ENCODE peak calls at places on chromosomes 6 and 20, in six cellular contexts. One of them, this sample, is unnamed.

GRCh38 chr20:31974975-31975481 is 7.1 kb downstream of the XKR7 start:
- DNase-seq in NCI-H510A treated with DMSO at 0.1 percent for 48 hours: no peak
- DNase-seq in NCI-H345: no peak
- DNase-seq in activated CD4-positive, CD25-positive, alpha-beta regulatory T cell treated with anti-CD3 and anti-CD28 coated beads, Interleukin-2, amount 50 U/mL, for 16 hours: no peak
- DNase-seq in naive thymus-derived CD4-positive, alpha-beta T cell: no peak
- DNase-seq in endothelial cell: no peak
- DNase-seq in this sample: no peak

GRCh38 chr6:4401408-4402367 is 266.3 kb upstream of the ECI2 start:
- DNase-seq in NCI-H510A treated with DMSO at 0.1 percent for 48 hours: no peak
- DNase-seq in NCI-H345: no peak
- DNase-seq in activated CD4-positive, CD25-positive, alpha-beta regulatory T cell treated with anti-CD3 and anti-CD28 coated beads, Interleukin-2, amount 50 U/mL, for 16 hours: no peak
- DNase-seq in naive thymus-derived CD4-positive, alpha-beta T cell: no peak
- DNase-seq in endothelial cell: no peak
- DNase-seq in this sample: no peak

GRCh38 chr20:24935786-24936525 is 13.1 kb upstream of the CST7 start:
- DNase-seq in NCI-H510A treated with DMSO at 0.1 percent for 48 hours: no peak
- DNase-seq in NCI-H345: no peak
- DNase-seq in activated CD4-positive, CD25-positive, alpha-beta regulatory T cell treated with anti-CD3 and anti-CD28 coated beads, Interleukin-2, amount 50 U/mL, for 16 hours: no peak
- DNase-seq in naive thymus-derived CD4-positive, alpha-beta T cell: no peak
- DNase-seq in endothelial cell: no peak
- DNase-seq in this sample: no peak

GRCh38 chr20:39049684-39050554 is 87.8 kb downstream of the DHX35 start:
- DNase-seq in NCI-H510A treated with DMSO at 0.1 percent for 48 hours: peak
- DNase-seq in NCI-H345: peak
- DNase-seq in activated CD4-positive, CD25-positive, alpha-beta regulatory T cell treated with anti-CD3 and anti-CD28 coated beads, Interleukin-2, amount 50 U/mL, for 16 hours: peak
- DNase-seq in naive thymus-derived CD4-positive, alpha-beta T cell: peak
- DNase-seq in endothelial cell: peak
- DNase-seq in this sample: peak

GRCh38 chr20:61303675-61304074 is 51.6 kb downstream of the CDH4 start:
- DNase-seq in NCI-H510A treated with DMSO at 0.1 percent for 48 hours: no peak
- DNase-seq in NCI-H345: no peak
- DNase-seq in activated CD4-positive, CD25-positive, alpha-beta regulatory T cell treated with anti-CD3 and anti-CD28 coated beads, Interleukin-2, amount 50 U/mL, for 16 hours: no peak
- DNase-seq in naive thymus-derived CD4-positive, alpha-beta T cell: no peak
- DNase-seq in endothelial cell: no peak
- DNase-seq in this sample: peak

GRCh38 chr20:31747640-31748039 is 8.6 kb downstream of the TPX2 start:
- DNase-seq in NCI-H510A treated with DMSO at 0.1 percent for 48 hours: no peak
- DNase-seq in NCI-H345: no peak
- DNase-seq in activated CD4-positive, CD25-positive, alpha-beta regulatory T cell treated with anti-CD3 and anti-CD28 coated beads, Interleukin-2, amount 50 U/mL, for 16 hours: no peak
- DNase-seq in naive thymus-derived CD4-positive, alpha-beta T cell: no peak
- DNase-seq in endothelial cell: no peak
- DNase-seq in this sample: no peak

GRCh38 chr6:33787336-33787953 is 1.5 kb downstream of the LEMD2 start:
- DNase-seq in NCI-H510A treated with DMSO at 0.1 percent for 48 hours: peak
- DNase-seq in NCI-H345: no peak
- DNase-seq in activated CD4-positive, CD25-positive, alpha-beta regulatory T cell treated with anti-CD3 and anti-CD28 coated beads, Interleukin-2, amount 50 U/mL, for 16 hours: no peak
- DNase-seq in naive thymus-derived CD4-positive, alpha-beta T cell: no peak
- DNase-seq in endothelial cell: no peak
- DNase-seq in this sample: no peak

GRCh38 chr6:14598017-14598864 is 480.7 kb downstream of the CD83 start:
- DNase-seq in NCI-H510A treated with DMSO at 0.1 percent for 48 hours: no peak
- DNase-seq in NCI-H345: no peak
- DNase-seq in activated CD4-positive, CD25-positive, alpha-beta regulatory T cell treated with anti-CD3 and anti-CD28 coated beads, Interleukin-2, amount 50 U/mL, for 16 hours: no peak
- DNase-seq in naive thymus-derived CD4-positive, alpha-beta T cell: no peak
- DNase-seq in endothelial cell: no peak
- DNase-seq in this sample: no peak

GRCh38 chr20:14947536-14947935 is 610.1 kb upstream of the FLRT3 start:
- DNase-seq in NCI-H510A treated with DMSO at 0.1 percent for 48 hours: no peak
- DNase-seq in NCI-H345: no peak
- DNase-seq in activated CD4-positive, CD25-positive, alpha-beta regulatory T cell treated with anti-CD3 and anti-CD28 coated beads, Interleukin-2, amount 50 U/mL, for 16 hours: no peak
- DNase-seq in naive thymus-derived CD4-positive, alpha-beta T cell: no peak
- DNase-seq in endothelial cell: no peak
- DNase-seq in this sample: no peak

GRCh38 chr20:18571578-18571977 is 4.3 kb downstream of the SMIM26 start:
- DNase-seq in NCI-H510A treated with DMSO at 0.1 percent for 48 hours: no peak
- DNase-seq in NCI-H345: no peak
- DNase-seq in activated CD4-positive, CD25-positive, alpha-beta regulatory T cell treated with anti-CD3 and anti-CD28 coated beads, Interleukin-2, amount 50 U/mL, for 16 hours: no peak
- DNase-seq in naive thymus-derived CD4-positive, alpha-beta T cell: no peak
- DNase-seq in endothelial cell: no peak
- DNase-seq in this sample: no peak

GRCh38 chr6:29797120-29797519 is 30.5 kb upstream of the HLA-G start:
- DNase-seq in NCI-H510A treated with DMSO at 0.1 percent for 48 hours: no peak
- DNase-seq in NCI-H345: no peak
- DNase-seq in activated CD4-positive, CD25-positive, alpha-beta regulatory T cell treated with anti-CD3 and anti-CD28 coated beads, Interleukin-2, amount 50 U/mL, for 16 hours: no peak
- DNase-seq in naive thymus-derived CD4-positive, alpha-beta T cell: no peak
- DNase-seq in endothelial cell: no peak
- DNase-seq in this sample: no peak

GRCh38 chr20:58623579-58624473 is 27.3 kb upstream of the STX16 start:
- DNase-seq in NCI-H510A treated with DMSO at 0.1 percent for 48 hours: no peak
- DNase-seq in NCI-H345: peak
- DNase-seq in activated CD4-positive, CD25-positive, alpha-beta regulatory T cell treated with anti-CD3 and anti-CD28 coated beads, Interleukin-2, amount 50 U/mL, for 16 hours: no peak
- DNase-seq in naive thymus-derived CD4-positive, alpha-beta T cell: no peak
- DNase-seq in endothelial cell: no peak
- DNase-seq in this sample: peak

GRCh38 chr6:85923013-85923430 is 280.3 kb upstream of the SYNCRIP start:
- DNase-seq in NCI-H510A treated with DMSO at 0.1 percent for 48 hours: peak
- DNase-seq in NCI-H345: peak
- DNase-seq in activated CD4-positive, CD25-positive, alpha-beta regulatory T cell treated with anti-CD3 and anti-CD28 coated beads, Interleukin-2, amount 50 U/mL, for 16 hours: no peak
- DNase-seq in naive thymus-derived CD4-positive, alpha-beta T cell: no peak
- DNase-seq in endothelial cell: peak
- DNase-seq in this sample: peak

GRCh38 chr6:39228111-39228971 is 934 bp downstream of the KCNK5 start:
- DNase-seq in NCI-H510A treated with DMSO at 0.1 percent for 48 hours: no peak
- DNase-seq in NCI-H345: no peak
- DNase-seq in activated CD4-positive, CD25-positive, alpha-beta regulatory T cell treated with anti-CD3 and anti-CD28 coated beads, Interleukin-2, amount 50 U/mL, for 16 hours: no peak
- DNase-seq in naive thymus-derived CD4-positive, alpha-beta T cell: peak
- DNase-seq in endothelial cell: no peak
- DNase-seq in this sample: no peak

GRCh38 chr6:38604700-38605099 is 35.0 kb downstream of the BTBD9 start:
- DNase-seq in NCI-H510A treated with DMSO at 0.1 percent for 48 hours: peak
- DNase-seq in NCI-H345: no peak
- DNase-seq in activated CD4-positive, CD25-positive, alpha-beta regulatory T cell treated with anti-CD3 and anti-CD28 coated beads, Interleukin-2, amount 50 U/mL, for 16 hours: no peak
- DNase-seq in naive thymus-derived CD4-positive, alpha-beta T cell: no peak
- DNase-seq in endothelial cell: no peak
- DNase-seq in this sample: no peak

This sample was measured in NCI-H1417.